ENCODE peak calls at places on chromosomes 4 and X, in five cellular contexts. F, X, S, Q and L are unnamed samples.

GRCh38 chr4:41646862-41647261 is 101.7 kb downstream of the PHOX2B start:
- DNase-seq in X (no peak), S (no peak), F (no peak), Q (no peak), L (no peak)

GRCh38 chrX:7759832-7760231 is 83.1 kb upstream of the VCX start:
- DNase-seq in S (no peak), X (no peak), F (no peak), Q (no peak), L (no peak)

GRCh38 chr4:103692615-103693014 is 27.2 kb downstream of the TACR3 start:
- DNase-seq in Q (no peak), F (peak), X (no peak), S (no peak), L (no peak)

GRCh38 chr4:3074846-3075651 is 568 bp downstream of the HTT start:
- DNase-seq in X (peak), S (peak), Q (no peak), F (peak), L (peak)

GRCh38 chrX:154396948-154397887 is 959 bp upstream of the RPL10 start:
- DNase-seq in X (peak), Q (peak), F (peak), S (peak), L (no peak)

GRCh38 chrX:37331546-37331945 is 17.6 kb upstream of the PRRG1 start:
- DNase-seq in F (no peak), S (no peak), Q (no peak), X (no peak), L (no peak)

GRCh38 chr4:185421366-185422124 is 4.2 kb downstream of the UFSP2 start:
- DNase-seq in F (no peak), X (no peak), S (no peak), Q (no peak), L (no peak)

GRCh38 chrX:57906790-57907189 is 3.5 kb downstream of the ZXDA start:
- DNase-seq in Q (no peak), X (no peak), F (peak), S (no peak), L (no peak)

GRCh38 chr4:188130355-188130754 is 8.9 kb upstream of the TRIML1 start:
- DNase-seq in X (no peak), F (no peak), S (no peak), Q (no peak), L (no peak)

GRCh38 chr4:11011249-11011648 is 326.7 kb upstream of the CLNK start:
- DNase-seq in S (no peak), F (no peak), X (no peak), Q (no peak), L (no peak)

GRCh38 chrX:153334654-153335295 is 822 bp downstream of the ZNF275 start:
- DNase-seq in F (no peak), X (no peak), S (no peak), Q (no peak), L (no peak)

GRCh38 chrX:49910344-49910743 is 12.1 kb upstream of the CLCN5 start:
- DNase-seq in X (no peak), Q (no peak), F (no peak), S (no peak), L (no peak)
- TF ChIP-seq CTCF in X (no peak), Q (no peak), F (no peak), S (no peak), L (no peak)

DNA sequence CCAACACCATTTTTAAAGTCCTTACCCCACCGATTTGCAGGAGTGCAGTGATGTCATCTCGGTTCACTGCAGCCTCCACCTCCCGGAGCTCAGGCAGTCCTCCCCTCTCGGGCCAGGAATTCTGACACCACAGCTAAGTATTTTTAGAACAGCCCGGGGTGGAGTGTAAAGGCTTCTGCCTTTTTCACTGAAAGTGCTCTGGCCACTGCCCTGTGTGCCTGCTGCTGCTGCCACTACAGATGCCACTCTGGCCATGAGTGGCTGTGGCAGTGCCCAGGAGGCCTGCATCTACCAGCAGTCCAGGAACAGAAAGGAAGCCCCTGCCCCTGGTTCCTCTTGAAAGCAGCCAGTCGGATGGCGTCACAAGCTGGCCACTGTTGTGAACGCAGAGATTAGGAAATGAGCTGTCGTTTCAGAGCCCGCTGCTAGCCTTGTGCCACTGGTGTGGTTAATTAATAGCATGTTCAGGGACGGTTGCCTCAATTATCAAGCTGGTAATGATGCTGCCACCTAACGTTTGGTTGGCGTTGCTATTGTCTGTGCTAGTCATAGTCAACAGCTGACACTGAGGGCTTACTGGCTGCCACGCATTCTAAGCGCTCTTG is 23.6 kb upstream of the TBC1D14 start:
- DNase-seq in Q (peak), S (peak), F (peak), X (no peak), L (no peak)
- TF ChIP-seq CTCF in Q (peak), S (no peak), F (peak), X (no peak), L (no peak)

DNA sequence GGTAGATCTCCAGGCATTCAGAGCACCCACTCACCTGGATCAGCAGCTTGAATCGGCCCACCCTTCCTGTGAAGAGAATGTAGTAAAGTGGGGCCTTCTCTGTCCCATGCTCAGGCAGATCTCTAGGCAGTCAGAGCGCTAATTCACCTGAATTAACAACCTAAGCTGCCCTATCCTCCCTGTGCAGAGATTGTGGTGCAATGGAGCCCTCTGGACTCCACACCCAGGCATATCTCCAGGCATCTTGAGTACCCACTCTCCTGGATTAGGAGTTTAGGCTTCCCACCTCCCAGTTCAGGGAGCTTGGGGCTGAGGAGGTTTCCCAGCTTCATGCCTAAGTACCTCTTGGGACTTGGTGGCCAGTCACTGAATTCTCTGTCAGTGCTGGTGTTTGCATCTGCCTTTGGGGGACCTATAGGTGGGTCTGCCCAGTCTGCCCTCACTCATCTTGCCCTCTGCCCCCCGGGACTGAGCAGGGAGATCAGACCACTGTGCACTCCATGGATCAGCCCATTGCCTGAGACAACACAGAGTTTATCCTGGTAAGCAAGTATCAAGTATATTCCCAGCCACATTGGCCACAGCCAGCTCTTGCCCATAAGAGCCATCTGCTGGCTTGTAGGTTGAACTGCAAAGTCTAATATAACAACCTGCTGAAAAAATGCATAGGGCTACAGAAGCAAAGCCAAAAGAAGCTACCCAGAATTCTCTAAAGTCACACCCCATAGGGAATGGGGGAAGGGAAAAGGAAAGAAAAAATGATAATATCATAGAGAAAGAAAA is 372.9 kb downstream of the KLHL13 start:
- DNase-seq in X (no peak), Q (no peak), S (no peak), F (peak), L (no peak)
- TF ChIP-seq CTCF in X (no peak), Q (no peak), S (no peak), F (peak), L (no peak)

GRCh38 chrX:69504626-69505612 is 793 bp downstream of the NALF2 start:
- DNase-seq in Q (no peak), S (no peak), X (no peak), F (no peak), L (no peak)

GRCh38 chrX:69505772-69506616 is 1.9 kb downstream of the NALF2 start:
- DNase-seq in S (no peak), F (no peak), X (no peak), Q (no peak), L (no peak)

GRCh38 chrX:69503228-69503834 is 795 bp upstream of the NALF2 start:
- DNase-seq in F (no peak), Q (no peak), X (no peak), S (no peak), L (no peak)

GRCh38 chrX:69501433-69501832 is 2.7 kb upstream of the NALF2 start:
- DNase-seq in Q (no peak), X (peak), S (no peak), F (no peak), L (no peak)

DNA sequence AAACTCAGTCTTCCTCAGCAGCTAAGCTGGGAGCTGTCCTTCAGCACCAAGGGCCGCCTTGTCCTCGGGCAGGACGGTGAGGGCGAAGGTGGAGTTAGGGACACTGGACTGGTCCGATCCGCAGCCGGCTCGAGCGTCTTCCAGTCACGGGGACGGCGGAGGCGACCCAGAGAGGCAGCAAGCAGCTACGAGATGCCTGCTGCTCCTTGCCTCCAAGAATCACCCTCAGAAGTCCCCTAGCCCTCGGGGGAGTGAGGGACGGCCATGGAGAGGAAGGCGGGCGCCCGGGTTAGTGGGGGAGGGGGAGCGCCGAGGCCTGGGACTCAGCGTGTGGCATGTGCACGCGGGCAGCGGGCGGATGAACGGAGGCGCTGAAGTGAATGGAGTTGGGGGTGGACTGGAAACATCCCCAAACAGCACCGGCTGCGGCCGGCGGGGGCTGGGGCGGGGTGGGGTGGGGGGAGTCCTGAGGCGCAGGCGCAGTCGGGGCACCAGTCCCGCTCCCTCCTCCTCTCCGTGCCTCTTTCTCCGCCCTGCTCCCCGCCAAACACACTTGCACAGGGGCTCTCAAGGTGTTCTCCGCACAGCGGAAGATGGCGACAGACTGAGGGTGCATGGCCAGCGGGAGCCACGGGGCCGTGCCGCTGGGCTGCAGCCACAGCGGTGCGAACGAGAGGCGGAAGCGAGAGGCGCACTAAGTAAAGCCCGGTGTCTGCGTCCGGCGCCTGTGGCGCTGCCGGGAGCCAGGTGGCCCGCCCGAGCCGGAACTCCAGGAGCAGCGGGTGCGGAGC is at the start of gene NALF2:
- DNase-seq in F (peak), Q (no peak), S (peak), X (peak), L (no peak)
- TF ChIP-seq CTCF in F (no peak), Q (peak), S (no peak), X (no peak), L (no peak)

GRCh38 chr4:89164400-89164799 is 53.1 kb downstream of the TIGD2 start:
- DNase-seq in S (no peak), Q (no peak), X (no peak), F (no peak), L (no peak)
- TF ChIP-seq CTCF in S (no peak), Q (no peak), X (no peak), F (no peak), L (no peak)

DNA sequence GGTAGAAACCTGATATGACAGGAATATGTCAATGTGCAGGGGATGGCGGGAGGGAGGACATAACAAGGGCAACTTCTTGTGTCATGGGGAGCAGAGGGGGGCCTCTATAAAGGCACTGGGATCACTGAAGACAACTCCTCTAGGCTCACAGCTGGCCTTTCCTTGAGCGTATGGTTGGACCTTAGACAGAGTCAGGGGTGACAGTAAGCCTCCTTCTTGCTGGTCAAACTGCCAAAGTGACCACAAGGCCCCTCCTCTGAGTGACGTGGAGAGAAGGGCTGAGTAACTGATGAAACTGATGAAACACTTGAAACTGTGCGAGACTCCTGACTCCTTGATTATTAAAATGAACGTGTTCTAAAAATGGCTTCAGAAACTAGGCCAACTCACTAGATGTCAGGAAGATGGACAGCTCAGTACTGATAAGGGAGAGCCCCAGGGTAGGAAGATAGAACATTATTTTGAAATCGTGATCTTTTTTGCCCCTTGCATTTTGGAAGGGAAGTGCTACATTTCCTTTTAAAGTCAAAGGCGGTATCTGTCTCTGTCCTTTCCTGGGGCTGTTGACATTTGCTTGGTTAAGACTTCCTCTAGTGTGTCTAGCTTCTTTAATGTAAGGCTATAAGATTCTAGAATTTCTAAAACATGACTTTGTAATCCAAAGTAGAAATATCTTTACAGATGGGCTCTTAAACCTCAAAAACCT is 1.6 kb downstream of the RAB33A start:
- DNase-seq in X (no peak), Q (no peak), F (no peak), S (peak), L (peak)
- TF ChIP-seq CTCF in X (no peak), Q (no peak), F (no peak), S (no peak), L (no peak)

GRCh38 chr4:79467246-79467932 is 59.4 kb upstream of the GK2 start:
- DNase-seq in Q (no peak), F (no peak), X (no peak), S (no peak), L (no peak)
- TF ChIP-seq CTCF in Q (no peak), F (no peak), X (no peak), S (no peak), L (no peak)